ENCODE peak calls at places on chromosomes 11 and 22, in six cellular contexts. Q, I, W, S, L and F are unnamed samples. For H3K4me1, the result is how much of the 10 kb centered on the place peaks cover.

GRCh38 chr11:100638648-100639047 is 48.4 kb upstream of the ARHGAP42 start:
- DNase-seq in Q (no peak), I (no peak), W (no peak), S (peak), L (no peak), F (no peak)

GRCh38 chr11:95231881-95232605 is 1.0 kb upstream of the SESN3 start:
- DNase-seq in Q (peak), I (no peak), W (peak), S (peak), L (peak), F (peak)

GRCh38 chr22:31344369-31345330 is 1.5 kb downstream of the PATZ1 start:
- DNase-seq in Q (peak), I (no peak), W (peak), S (peak), L (peak), F (peak)

GRCh38 chr11:131378931-131379330 is 8.5 kb downstream of the NTM start:
- DNase-seq in Q (no peak), I (no peak), W (no peak), S (no peak), L (no peak), F (no peak)

GRCh38 chr11:1052133-1053011 is 15.9 kb upstream of the MUC6 start:
- DNase-seq in Q (no peak), I (no peak), W (peak), S (no peak), L (no peak), F (no peak)

GRCh38 chr22:30202531-30203006 is 44.0 kb downstream of the LIF start:
- DNase-seq in Q (no peak), I (no peak), W (no peak), S (peak), L (peak), F (no peak)

GRCh38 chr22:36879775-36880174 is 19.0 kb downstream of the NCF4 start:
- DNase-seq in Q (no peak), I (no peak), W (no peak), S (no peak), L (no peak), F (no peak)

GRCh38 chr11:69501891-69502860 is 20.7 kb downstream of the LINC01488 start:
- DNase-seq in Q (no peak), I (no peak), W (peak), S (no peak), L (no peak), F (no peak)

GRCh38 chr22:42639541-42640241 is 710 bp downstream of the ATP5MGL start:
- DNase-seq in Q (no peak), I (no peak), W (no peak), S (no peak), L (no peak), F (no peak)

GRCh38 chr22:42637555-42637954 is 2.8 kb downstream of the ATP5MGL start:
- DNase-seq in Q (no peak), I (no peak), W (peak), S (no peak), L (no peak), F (no peak)

GRCh38 chr22:42635531-42635930 is 4.9 kb downstream of the ATP5MGL start:
- DNase-seq in Q (no peak), I (peak), W (peak), S (peak), L (no peak), F (peak)

GRCh38 chr22:42633013-42633412 is 7.4 kb downstream of the ATP5MGL start:
- DNase-seq in Q (no peak), I (no peak), W (no peak), S (no peak), L (no peak), F (no peak)

DNA sequence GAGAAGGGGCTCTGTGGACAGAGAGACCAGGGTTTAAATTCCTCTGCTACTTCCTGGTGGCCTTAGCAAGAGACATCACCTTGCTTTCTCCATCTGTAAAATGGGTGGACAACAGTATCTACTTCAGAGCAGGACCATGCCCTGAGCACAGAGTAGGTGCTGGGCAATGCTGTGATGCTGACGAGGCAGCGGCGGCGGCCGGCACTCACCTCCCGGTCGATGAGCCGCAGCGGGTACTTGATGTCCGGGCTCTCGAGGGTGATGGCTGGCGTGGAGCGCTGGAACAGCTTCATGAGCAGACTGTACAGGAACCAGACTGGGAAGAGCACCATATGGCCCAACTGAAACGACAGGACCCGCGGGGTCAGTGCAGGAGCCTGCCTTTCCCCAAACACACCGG is 3.9 kb downstream of the ATP5MGL start:
- DNase-seq in Q (no peak), I (no peak), W (no peak), S (no peak), L (no peak), F (no peak)
- H3K4me1 ChIP-seq in Q (under half), I (under half), W (under half), S (under half), L (under half), F (under half)

GRCh38 chr11:119993732-119994131 is 144.2 kb downstream of the TRIM29 start:
- DNase-seq in Q (no peak), I (no peak), W (no peak), S (no peak), L (no peak), F (no peak)
- H3K27ac ChIP-seq in Q (no peak), I (no peak), W (no peak), S (no peak), L (no peak), F (no peak)

GRCh38 chr11:19676508-19677379 is 35.9 kb upstream of the NAV2 start:
- DNase-seq in Q (no peak), I (no peak), W (no peak), S (no peak), L (no peak), F (peak)
- H3K4me1 ChIP-seq in Q (under half), I (under half), W (under half), S (under half), L (under half), F (under half)

GRCh38 chr11:47143322-47143721 is 33.4 kb downstream of the ARFGAP2 start:
- DNase-seq in Q (no peak), I (peak), W (no peak), S (peak), L (no peak), F (no peak)
- H3K27ac ChIP-seq in Q (no peak), I (no peak), W (no peak), S (peak), L (no peak), F (no peak)

DNA sequence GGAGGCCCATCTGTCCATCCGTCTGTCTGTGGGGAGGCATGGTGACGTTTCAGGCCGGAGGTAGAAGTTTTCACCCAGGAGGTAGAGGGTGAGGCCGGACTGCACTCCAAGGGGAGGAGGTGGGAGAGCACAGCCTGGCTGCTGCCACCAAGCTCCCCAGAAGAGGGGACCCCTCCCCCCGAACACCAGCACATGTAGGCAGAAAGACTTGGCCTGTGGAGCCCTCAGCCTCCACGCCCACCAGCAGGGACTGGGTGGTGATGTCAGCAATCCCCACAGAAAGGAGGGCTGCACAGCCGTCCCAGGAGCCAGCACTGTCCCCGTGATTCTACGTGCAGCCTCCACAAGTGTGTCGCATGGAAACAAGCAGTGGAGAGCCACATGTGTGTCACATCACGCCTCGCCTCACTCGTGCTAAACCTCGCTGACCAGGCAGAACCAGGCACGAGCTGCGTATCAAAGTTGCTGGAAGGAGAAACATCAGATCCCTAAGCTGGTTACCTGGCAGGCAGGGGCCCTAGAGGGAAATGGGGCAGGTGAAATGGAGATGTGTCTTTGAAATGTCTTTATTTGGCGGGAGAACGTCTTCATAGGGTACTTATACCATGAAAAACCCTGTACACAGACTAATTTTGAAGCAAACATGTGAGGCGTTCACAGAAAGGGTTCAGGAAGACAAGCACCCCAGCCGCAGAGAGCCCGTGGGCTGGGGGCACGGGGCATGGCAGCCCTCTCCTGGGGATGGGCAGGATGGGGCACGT is 49.1 kb downstream of the CDKN1C start:
- DNase-seq in Q (no peak), I (no peak), W (peak), S (no peak), L (no peak), F (no peak)
- H3K4me1 ChIP-seq in Q (under half), I (under half), W (under half), S (under half), L (under half), F (under half)

GRCh38 chr11:123193742-123194141 is 1.3 kb downstream of the CLMP start:
- DNase-seq in Q (no peak), I (peak), W (no peak), S (no peak), L (no peak), F (no peak)

GRCh38 chr11:123197711-123198110 is 2.7 kb upstream of the CLMP start:
- DNase-seq in Q (no peak), I (no peak), W (no peak), S (peak), L (no peak), F (no peak)

GRCh38 chr11:123196060-123196714 is 1.1 kb upstream of the CLMP start:
- DNase-seq in Q (no peak), I (no peak), W (no peak), S (no peak), L (peak), F (no peak)

GRCh38 chr11:123194308-123195181 is 503 bp downstream of the CLMP start:
- DNase-seq in Q (no peak), I (peak), W (peak), S (peak), L (peak), F (no peak)

DNA sequence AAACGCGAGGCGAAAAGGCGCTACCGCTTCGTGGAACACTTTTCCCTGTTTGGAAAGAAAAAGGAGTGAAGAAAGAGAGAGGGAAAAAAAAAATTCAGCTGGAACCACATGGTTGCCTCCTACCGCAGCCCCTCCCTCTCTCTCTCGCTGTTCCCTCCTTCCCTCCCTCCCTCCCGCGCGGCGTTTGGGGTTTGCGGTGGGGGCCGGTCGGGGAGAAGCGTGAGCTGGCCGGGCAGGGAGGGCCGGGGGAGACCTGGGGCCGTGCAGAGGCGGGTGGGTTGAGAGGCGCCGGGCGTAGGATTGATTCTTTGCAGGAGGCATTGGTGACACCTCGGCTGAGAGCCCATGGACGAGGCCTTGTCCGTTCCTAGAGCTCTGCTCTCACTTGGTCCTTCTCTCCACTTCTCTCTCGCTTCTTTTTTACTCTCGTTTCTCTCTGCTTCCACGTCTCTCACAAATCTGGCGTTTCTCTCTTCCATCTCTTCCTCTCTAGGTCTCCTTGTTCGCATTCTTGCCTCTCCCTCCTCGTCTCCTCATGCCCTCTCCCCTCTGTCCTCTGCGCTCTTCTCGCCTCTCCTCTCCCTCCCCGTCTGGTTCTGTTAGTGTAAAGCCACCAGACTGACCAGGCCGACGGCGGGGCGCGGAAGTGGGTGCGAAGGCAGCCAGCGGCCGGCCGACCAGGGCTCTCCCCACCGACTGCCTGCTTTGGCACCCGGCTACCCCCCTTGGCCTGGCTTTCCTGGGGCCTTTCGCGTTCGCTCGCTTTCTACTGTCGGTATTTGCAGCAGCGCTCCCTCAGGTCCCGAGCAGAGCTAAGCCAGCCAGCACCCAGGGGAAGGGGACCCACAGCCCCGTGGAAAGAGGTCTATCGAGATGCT is at the start of gene CLMP:
- DNase-seq in Q (no peak), I (peak), W (peak), S (peak), L (peak), F (peak)
- H3K27ac ChIP-seq in Q (no peak), I (peak), W (no peak), S (peak), L (no peak), F (peak)